ENCODE peak calls at places on chromosome 4, in five cellular contexts. One of them, this sample, is unnamed.

GRCh38 chr4:83780334-83780733 is 244.4 kb downstream of the GPAT3 start:
- DNase-seq in T-helper 2 cell: no peak
- DNase-seq in NCI-H345: no peak
- DNase-seq in RCC 7860: no peak
- DNase-seq in stimulated activated CD8-positive, alpha-beta memory T cell treated with anti-CD3 and anti-CD28 coated beads, Interleukin-2, amount 100 ng/mL, for 48 hours: no peak
- DNase-seq in this sample: no peak

GRCh38 chr4:113411496-113411938 is 350.0 kb downstream of the CAMK2D start:
- DNase-seq in T-helper 2 cell: no peak
- DNase-seq in NCI-H345: peak; percentile 13
- DNase-seq in RCC 7860: peak; percentile 57
- DNase-seq in stimulated activated CD8-positive, alpha-beta memory T cell treated with anti-CD3 and anti-CD28 coated beads, Interleukin-2, amount 100 ng/mL, for 48 hours: no peak
- DNase-seq in this sample: no peak

GRCh38 chr4:36197501-36197900 is 46.8 kb downstream of the ARAP2 start:
- DNase-seq in T-helper 2 cell: no peak
- DNase-seq in NCI-H345: no peak
- DNase-seq in RCC 7860: no peak
- DNase-seq in stimulated activated CD8-positive, alpha-beta memory T cell treated with anti-CD3 and anti-CD28 coated beads, Interleukin-2, amount 100 ng/mL, for 48 hours: no peak
- DNase-seq in this sample: no peak

GRCh38 chr4:2384245-2384644 is 34.2 kb downstream of the ZFYVE28 start:
- DNase-seq in T-helper 2 cell: no peak
- DNase-seq in NCI-H345: no peak
- DNase-seq in RCC 7860: no peak
- DNase-seq in stimulated activated CD8-positive, alpha-beta memory T cell treated with anti-CD3 and anti-CD28 coated beads, Interleukin-2, amount 100 ng/mL, for 48 hours: no peak
- DNase-seq in this sample: no peak

GRCh38 chr4:69503558-69503957 is 7.9 kb upstream of the UGT2B4 start:
- DNase-seq in T-helper 2 cell: no peak
- DNase-seq in NCI-H345: no peak
- DNase-seq in RCC 7860: no peak
- DNase-seq in stimulated activated CD8-positive, alpha-beta memory T cell treated with anti-CD3 and anti-CD28 coated beads, Interleukin-2, amount 100 ng/mL, for 48 hours: no peak
- DNase-seq in this sample: no peak

GRCh38 chr4:182432819-182433218 is 189.6 kb downstream of the TENM3 start:
- DNase-seq in T-helper 2 cell: no peak
- DNase-seq in NCI-H345: no peak
- DNase-seq in RCC 7860: no peak
- DNase-seq in stimulated activated CD8-positive, alpha-beta memory T cell treated with anti-CD3 and anti-CD28 coated beads, Interleukin-2, amount 100 ng/mL, for 48 hours: no peak
- DNase-seq in this sample: no peak

GRCh38 chr4:123819362-123820035 is 422.9 kb downstream of the SPRY1 start:
- DNase-seq in T-helper 2 cell: no peak
- DNase-seq in NCI-H345: no peak
- DNase-seq in RCC 7860: no peak
- DNase-seq in stimulated activated CD8-positive, alpha-beta memory T cell treated with anti-CD3 and anti-CD28 coated beads, Interleukin-2, amount 100 ng/mL, for 48 hours: no peak
- DNase-seq in this sample: no peak

GRCh38 chr4:751676-752075 is 46.0 kb downstream of the PCGF3 start:
- DNase-seq in T-helper 2 cell: no peak
- DNase-seq in NCI-H345: peak; percentile 80
- DNase-seq in RCC 7860: no peak
- DNase-seq in stimulated activated CD8-positive, alpha-beta memory T cell treated with anti-CD3 and anti-CD28 coated beads, Interleukin-2, amount 100 ng/mL, for 48 hours: no peak
- DNase-seq in this sample: no peak

GRCh38 chr4:3340038-3340702 is 47.3 kb downstream of the RGS12 start:
- DNase-seq in T-helper 2 cell: no peak
- DNase-seq in NCI-H345: no peak
- DNase-seq in RCC 7860: no peak
- DNase-seq in stimulated activated CD8-positive, alpha-beta memory T cell treated with anti-CD3 and anti-CD28 coated beads, Interleukin-2, amount 100 ng/mL, for 48 hours: no peak
- DNase-seq in this sample: no peak

GRCh38 chr4:186204103-186204559 is 12.8 kb downstream of the CYP4V2 start:
- DNase-seq in T-helper 2 cell: peak; percentile 70
- DNase-seq in NCI-H345: peak; percentile 92
- DNase-seq in RCC 7860: no peak
- DNase-seq in stimulated activated CD8-positive, alpha-beta memory T cell treated with anti-CD3 and anti-CD28 coated beads, Interleukin-2, amount 100 ng/mL, for 48 hours: no peak
- DNase-seq in this sample: no peak

GRCh38 chr4:153294631-153295030 is 49.9 kb upstream of the MND1 start:
- DNase-seq in T-helper 2 cell: no peak
- DNase-seq in NCI-H345: no peak
- DNase-seq in RCC 7860: no peak
- DNase-seq in stimulated activated CD8-positive, alpha-beta memory T cell treated with anti-CD3 and anti-CD28 coated beads, Interleukin-2, amount 100 ng/mL, for 48 hours: no peak
- DNase-seq in this sample: no peak

GRCh38 chr4:103075435-103075893 is 1.1 kb downstream of the SLC9B2 start:
- DNase-seq in T-helper 2 cell: no peak
- DNase-seq in NCI-H345: no peak
- DNase-seq in RCC 7860: no peak
- DNase-seq in stimulated activated CD8-positive, alpha-beta memory T cell treated with anti-CD3 and anti-CD28 coated beads, Interleukin-2, amount 100 ng/mL, for 48 hours: no peak
- DNase-seq in this sample: no peak

GRCh38 chr4:70895846-70896435 is 6.2 kb upstream of the MOB1B start:
- DNase-seq in T-helper 2 cell: no peak
- DNase-seq in NCI-H345: no peak
- DNase-seq in RCC 7860: peak; percentile 11
- DNase-seq in stimulated activated CD8-positive, alpha-beta memory T cell treated with anti-CD3 and anti-CD28 coated beads, Interleukin-2, amount 100 ng/mL, for 48 hours: no peak
- DNase-seq in this sample: no peak

GRCh38 chr4:985123-985830 is 1.6 kb upstream of the IDUA start:
- DNase-seq in T-helper 2 cell: peak; percentile 65
- DNase-seq in NCI-H345: no peak
- DNase-seq in RCC 7860: no peak
- DNase-seq in stimulated activated CD8-positive, alpha-beta memory T cell treated with anti-CD3 and anti-CD28 coated beads, Interleukin-2, amount 100 ng/mL, for 48 hours: peak; percentile 64
- DNase-seq in this sample: no peak

GRCh38 chr4:26763063-26763462 is 97.6 kb upstream of the STIM2 start:
- DNase-seq in T-helper 2 cell: no peak
- DNase-seq in NCI-H345: no peak
- DNase-seq in RCC 7860: no peak
- DNase-seq in stimulated activated CD8-positive, alpha-beta memory T cell treated with anti-CD3 and anti-CD28 coated beads, Interleukin-2, amount 100 ng/mL, for 48 hours: no peak
- DNase-seq in this sample: no peak

GRCh38 chr4:13527192-13527982 is 16.9 kb downstream of the NKX3-2 start:
- DNase-seq in T-helper 2 cell: no peak
- DNase-seq in NCI-H345: peak; percentile 8
- DNase-seq in RCC 7860: no peak
- DNase-seq in stimulated activated CD8-positive, alpha-beta memory T cell treated with anti-CD3 and anti-CD28 coated beads, Interleukin-2, amount 100 ng/mL, for 48 hours: no peak
- DNase-seq in this sample: no peak

GRCh38 chr4:54085284-54085683 is 14.7 kb upstream of the GSX2 start:
- DNase-seq in T-helper 2 cell: no peak
- DNase-seq in NCI-H345: no peak
- DNase-seq in RCC 7860: peak; percentile 84
- DNase-seq in stimulated activated CD8-positive, alpha-beta memory T cell treated with anti-CD3 and anti-CD28 coated beads, Interleukin-2, amount 100 ng/mL, for 48 hours: no peak
- DNase-seq in this sample: no peak

GRCh38 chr4:184028571-184028996 is 123.5 kb downstream of the STOX2 start:
- DNase-seq in T-helper 2 cell: no peak
- DNase-seq in NCI-H345: no peak
- DNase-seq in RCC 7860: no peak
- DNase-seq in stimulated activated CD8-positive, alpha-beta memory T cell treated with anti-CD3 and anti-CD28 coated beads, Interleukin-2, amount 100 ng/mL, for 48 hours: no peak
- DNase-seq in this sample: no peak

GRCh38 chr4:146061610-146062324 is 113.8 kb upstream of the LSM6 start:
- DNase-seq in T-helper 2 cell: no peak
- DNase-seq in NCI-H345: no peak
- DNase-seq in RCC 7860: no peak
- DNase-seq in stimulated activated CD8-positive, alpha-beta memory T cell treated with anti-CD3 and anti-CD28 coated beads, Interleukin-2, amount 100 ng/mL, for 48 hours: no peak
- DNase-seq in this sample: no peak

GRCh38 chr4:23279377-23279988 is 586.7 kb downstream of the GBA3 start:
- DNase-seq in T-helper 2 cell: no peak
- DNase-seq in NCI-H345: no peak
- DNase-seq in RCC 7860: no peak
- DNase-seq in stimulated activated CD8-positive, alpha-beta memory T cell treated with anti-CD3 and anti-CD28 coated beads, Interleukin-2, amount 100 ng/mL, for 48 hours: no peak
- DNase-seq in this sample: no peak

GRCh38 chr4:98625399-98625798 is 33.0 kb downstream of the TSPAN5 start:
- DNase-seq in T-helper 2 cell: no peak
- DNase-seq in NCI-H345: no peak
- DNase-seq in RCC 7860: no peak
- DNase-seq in stimulated activated CD8-positive, alpha-beta memory T cell treated with anti-CD3 and anti-CD28 coated beads, Interleukin-2, amount 100 ng/mL, for 48 hours: no peak
- DNase-seq in this sample: no peak

GRCh38 chr4:2069161-2069971 is 10.2 kb downstream of the NAT8L start:
- DNase-seq in T-helper 2 cell: no peak
- DNase-seq in NCI-H345: no peak
- DNase-seq in RCC 7860: no peak
- DNase-seq in stimulated activated CD8-positive, alpha-beta memory T cell treated with anti-CD3 and anti-CD28 coated beads, Interleukin-2, amount 100 ng/mL, for 48 hours: no peak
- DNase-seq in this sample: no peak

GRCh38 chr4:106355193-106355592 is 13.4 kb downstream of the GIMD1 start:
- DNase-seq in T-helper 2 cell: no peak
- DNase-seq in NCI-H345: no peak
- DNase-seq in RCC 7860: no peak
- DNase-seq in stimulated activated CD8-positive, alpha-beta memory T cell treated with anti-CD3 and anti-CD28 coated beads, Interleukin-2, amount 100 ng/mL, for 48 hours: no peak
- DNase-seq in this sample: peak; percentile 5

GRCh38 chr4:121957266-121957665 is 5.4 kb upstream of the TRPC3 start:
- DNase-seq in T-helper 2 cell: no peak
- DNase-seq in NCI-H345: no peak
- DNase-seq in RCC 7860: no peak
- DNase-seq in stimulated activated CD8-positive, alpha-beta memory T cell treated with anti-CD3 and anti-CD28 coated beads, Interleukin-2, amount 100 ng/mL, for 48 hours: no peak
- DNase-seq in this sample: no peak

GRCh38 chr4:8736083-8736825 is 135.4 kb downstream of the HMX1 start:
- DNase-seq in T-helper 2 cell: no peak
- DNase-seq in NCI-H345: no peak
- DNase-seq in RCC 7860: no peak
- DNase-seq in stimulated activated CD8-positive, alpha-beta memory T cell treated with anti-CD3 and anti-CD28 coated beads, Interleukin-2, amount 100 ng/mL, for 48 hours: no peak
- DNase-seq in this sample: no peak

GRCh38 chr4:10743357-10743756 is 58.8 kb upstream of the CLNK start:
- DNase-seq in T-helper 2 cell: no peak
- DNase-seq in NCI-H345: no peak
- DNase-seq in RCC 7860: no peak
- DNase-seq in stimulated activated CD8-positive, alpha-beta memory T cell treated with anti-CD3 and anti-CD28 coated beads, Interleukin-2, amount 100 ng/mL, for 48 hours: no peak
- DNase-seq in this sample: no peak